ENCODE peak calls at places on chromosomes 11 and 22, in nine cellular contexts. S, L, X, K, V, G, B, J and C are unnamed samples.

GRCh38 chr11:95081010-95081409 is 8.6 kb upstream of the ENDOD1 start:
- DNase-seq in V (no peak), X (no peak), L (no peak), K (no peak), J (no peak), B (no peak), G (no peak), S (no peak), C (no peak)

GRCh38 chr11:132072044-132072879 is 701.8 kb downstream of the NTM start:
- DNase-seq in X (no peak), K (no peak), G (no peak), B (no peak), L (no peak), J (no peak), V (no peak), S (no peak), C (no peak)

GRCh38 chr11:103903621-103904323 is 132.7 kb upstream of the DDI1 start:
- DNase-seq in V (no peak), S (no peak), G (no peak), L (no peak), X (no peak), J (no peak), K (no peak), B (no peak), C (no peak)

GRCh38 chr11:72814831-72815618 is 814 bp downstream of the ATG16L2 start:
- DNase-seq in L (no peak), S (peak; percentile 61), J (no peak), V (peak; percentile 56), K (no peak), B (no peak), X (peak; percentile 54), G (peak; percentile 86), C (peak; percentile 78)

GRCh38 chr11:69834811-69835800 is 15.9 kb upstream of the FGF3 start:
- DNase-seq in V (no peak), S (no peak), K (peak; percentile 36), B (no peak), G (no peak), J (no peak), L (no peak), X (no peak), C (peak; percentile 69)

GRCh38 chr11:11022126-11022730 is 164.4 kb upstream of the ZBED5 start:
- DNase-seq in K (no peak), S (no peak), V (no peak), G (peak; percentile 16), X (no peak), J (no peak), B (peak; percentile 43), L (no peak), C (no peak)

GRCh38 chr11:83508804-83509203 is 222.6 kb upstream of the CCDC90B start:
- DNase-seq in G (no peak), V (peak; percentile 16), K (no peak), L (no peak), B (no peak), S (peak; percentile 27), J (no peak), X (no peak), C (no peak)

GRCh38 chr11:2792376-2793250 is 92.8 kb upstream of the KCNQ1OT1 start:
- DNase-seq in V (peak; percentile 7), B (no peak), G (no peak), L (peak; percentile 25), K (peak; percentile 60), X (peak; percentile 21), J (no peak), S (peak; percentile 19), C (peak; percentile 56)

GRCh38 chr11:917426-917825 is 6.8 kb upstream of the CHID1 start:
- DNase-seq in V (no peak), B (no peak), L (no peak), J (no peak), G (no peak), X (no peak), S (no peak), K (no peak), C (no peak)

GRCh38 chr22:32407332-32407731 is 4.7 kb downstream of the RTCB start:
- DNase-seq in G (no peak), X (no peak), L (no peak), J (no peak), V (no peak), B (no peak), S (no peak), K (no peak), C (no peak)

GRCh38 chr11:69878927-69879733 is 59.9 kb upstream of the FGF3 start:
- DNase-seq in K (peak; percentile 45), G (no peak), L (no peak), B (no peak), X (no peak), S (peak; percentile 17), J (no peak), V (peak; percentile 3), C (peak; percentile 52)

GRCh38 chr11:134276396-134277175 is 407 bp downstream of the GLB1L3 start:
- DNase-seq in J (peak; percentile 60), K (no peak), B (no peak), V (no peak), S (no peak), G (no peak), L (no peak), X (no peak), C (peak; percentile 75)

GRCh38 chr11:27347949-27348879 is 14.8 kb downstream of the CCDC34 start:
- DNase-seq in V (no peak), L (no peak), X (no peak), J (no peak), K (no peak), S (no peak), B (no peak), G (peak; percentile 61), C (no peak)

GRCh38 chr22:21448627-21449416 is 18.4 kb upstream of the TMEM191C start:
- DNase-seq in G (no peak), L (peak; percentile 22), J (no peak), V (no peak), S (peak; percentile 12), B (no peak), K (peak; percentile 50), X (no peak), C (peak; percentile 46)

GRCh38 chr22:45402466-45402865 is 10.9 kb downstream of the SMC1B start:
- DNase-seq in J (no peak), S (no peak), V (no peak), X (no peak), L (no peak), B (no peak), K (no peak), G (no peak), C (no peak)
- TF ChIP-seq EP300 in J (no peak), S (no peak), V (no peak), X (no peak), L (no peak), B (no peak), K (no peak), G (no peak), C (no peak)

DNA sequence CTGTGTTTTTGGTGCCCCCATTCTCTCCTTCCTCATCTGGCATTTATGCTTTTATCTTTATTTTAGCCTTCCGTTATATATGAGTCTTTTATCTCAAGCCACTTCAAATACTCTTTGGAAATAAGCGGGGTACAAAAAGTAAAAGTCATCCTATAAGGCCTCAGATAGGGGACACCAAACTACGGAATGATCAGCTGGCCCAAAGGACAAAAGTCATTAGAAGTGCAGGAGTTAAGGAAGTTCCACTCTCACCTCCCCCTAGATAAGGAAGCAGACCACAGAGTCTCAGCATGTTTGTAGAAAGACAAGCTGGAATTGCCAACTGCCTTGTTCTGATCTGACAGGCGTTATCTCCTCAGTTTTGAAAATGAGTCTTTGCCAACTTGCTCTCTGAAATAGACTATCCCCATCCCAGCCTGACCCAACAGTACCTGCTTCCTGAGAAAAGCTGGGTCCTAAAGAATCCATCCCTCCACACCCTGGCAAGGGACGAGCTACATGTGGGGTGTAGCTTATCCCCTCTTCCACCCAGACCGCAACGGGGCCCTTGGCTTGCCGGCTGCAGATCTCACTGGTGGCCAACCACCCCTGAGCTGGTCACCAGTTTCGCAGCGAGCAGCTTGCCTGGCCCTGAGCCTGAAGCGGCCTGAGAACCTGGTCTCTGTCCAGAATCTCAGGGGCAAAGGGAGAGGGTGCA is 13.7 kb downstream of the FADS2 start:
- DNase-seq in S (no peak), L (no peak), B (no peak), J (no peak), X (no peak), K (no peak), V (no peak), G (no peak), C (no peak)
- TF ChIP-seq EP300 in S (no peak), L (no peak), B (no peak), J (no peak), X (no peak), K (no peak), V (no peak), G (no peak), C (no peak)

GRCh38 chr11:9273430-9274336 is 8.5 kb upstream of the DENND5A start:
- DNase-seq in B (no peak), V (no peak), G (no peak), L (no peak), K (no peak), X (no peak), J (no peak), S (no peak), C (no peak)
- TF ChIP-seq EP300 in B (no peak), V (no peak), G (no peak), L (no peak), K (no peak), X (no peak), J (no peak), S (no peak), C (no peak)

GRCh38 chr11:64560139-64560771 is 30.8 kb upstream of the SLC22A12 start:
- DNase-seq in X (no peak), B (no peak), G (no peak), V (peak; percentile 1), J (no peak), L (no peak), K (no peak), S (no peak), C (peak; percentile 57)

GRCh38 chr11:64560941-64561340 is 30.1 kb upstream of the SLC22A12 start:
- DNase-seq in S (no peak), G (no peak), V (no peak), X (no peak), L (no peak), B (no peak), K (peak; percentile 21), J (no peak), C (no peak)

GRCh38 chr11:64562723-64563351 is 28.2 kb upstream of the SLC22A12 start:
- DNase-seq in B (no peak), G (no peak), K (no peak), S (no peak), X (no peak), J (no peak), V (no peak), L (no peak), C (peak; percentile 36)

GRCh38 chr11:64563966-64564365 is 27.1 kb upstream of the SLC22A12 start:
- DNase-seq in X (no peak), L (no peak), G (no peak), K (no peak), S (no peak), B (no peak), V (no peak), J (no peak), C (no peak)

DNA sequence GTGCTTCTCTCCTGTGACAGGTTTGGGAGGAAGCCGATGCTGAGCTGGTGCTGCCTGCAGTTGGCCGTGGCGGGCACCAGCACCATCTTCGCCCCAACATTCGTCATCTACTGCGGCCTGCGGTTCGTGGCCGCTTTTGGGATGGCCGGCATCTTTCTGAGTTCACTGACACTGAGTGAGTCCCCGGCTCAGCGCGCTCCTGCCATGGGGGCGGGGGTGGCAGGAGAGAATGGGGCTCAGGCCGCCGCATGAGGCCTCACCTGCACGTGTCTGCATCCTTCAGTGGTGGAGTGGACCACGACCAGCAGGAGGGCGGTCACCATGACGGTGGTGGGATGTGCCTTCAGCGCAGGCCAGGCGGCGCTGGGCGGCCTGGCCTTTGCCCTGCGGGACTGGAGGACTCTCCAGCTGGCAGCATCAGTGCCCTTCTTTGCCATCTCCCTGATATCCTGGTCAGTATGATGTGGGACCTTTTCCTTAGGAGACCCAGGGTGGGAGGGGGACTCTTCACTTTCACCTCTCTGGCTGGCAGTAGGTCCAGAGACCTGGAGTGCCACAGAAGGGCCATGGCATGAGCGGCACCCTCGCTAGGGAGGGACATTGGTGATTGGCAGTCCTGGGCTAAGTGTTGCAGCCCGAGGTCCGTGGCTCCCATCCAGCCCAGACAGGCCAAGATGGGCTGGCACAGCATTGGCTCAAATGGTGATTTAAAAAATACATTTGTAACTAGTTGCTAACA is 28.9 kb upstream of the SLC22A12 start:
- DNase-seq in K (no peak), J (no peak), L (no peak), G (no peak), X (no peak), S (no peak), B (no peak), V (no peak), C (no peak)
- TF ChIP-seq EP300 in K (no peak), J (no peak), L (no peak), G (no peak), X (no peak), S (no peak), B (no peak), V (no peak), C (no peak)